ENCODE peak calls at places on chromosomes 7 and 10, in four cellular contexts. J is H1, V is HepG2, Q is K562. S is an unnamed sample.

GRCh38 chr7:131225619-131226101 is 102.0 kb upstream of the MKLN1 start:
- DNase-seq in J (no peak), V (peak; percentile 27), Q (no peak), S (no peak)

GRCh38 chr7:78307892-78308291 is 509.3 kb downstream of the PHTF2 start:
- DNase-seq in J (no peak), V (no peak), Q (no peak), S (no peak)

GRCh38 chr7:105131033-105131656 is 117.1 kb downstream of the KMT2E start:
- DNase-seq in J (no peak), V (no peak), Q (peak; percentile 85), S (peak; percentile 38)

GRCh38 chr10:6215683-6216484 is 13.2 kb downstream of the PFKFB3 start:
- DNase-seq in J (no peak), V (no peak), Q (no peak), S (no peak)

GRCh38 chr10:83685458-83685857 is 453.9 kb upstream of the GHITM start:
- DNase-seq in J (no peak), V (no peak), Q (no peak), S (no peak)

GRCh38 chr10:5563991-5564536 is 39.3 kb downstream of the CALML3 start:
- DNase-seq in J (no peak), V (no peak), Q (peak; percentile 42), S (no peak)

GRCh38 chr10:93458821-93459257 is 23.3 kb downstream of the MYOF start:
- DNase-seq in J (no peak), V (peak; percentile 55), Q (no peak), S (no peak)

GRCh38 chr7:141950796-141951195 is 4.0 kb upstream of the CLEC5A start:
- DNase-seq in J (no peak), V (no peak), Q (no peak), S (no peak)

GRCh38 chr10:80504158-80504811 is 33.4 kb upstream of the SH2D4B start:
- DNase-seq in J (no peak), V (no peak), Q (peak; percentile 83), S (no peak)

GRCh38 chr10:61896854-61897661 is 4.4 kb upstream of the ARID5B start:
- DNase-seq in J (peak; percentile 79), V (peak; percentile 74), Q (peak; percentile 89), S (peak; percentile 85)

GRCh38 chr7:39700932-39701331 is 77.6 kb downstream of the RALA start:
- DNase-seq in J (no peak), V (no peak), Q (no peak), S (no peak)

GRCh38 chr10:86851329-86852207 is 95.1 kb downstream of the BMPR1A start:
- DNase-seq in J (no peak), V (no peak), Q (no peak), S (no peak)
- TF ChIP-seq CEBPB in J (no peak), V (no peak), Q (no peak), S (no peak)

GRCh38 chr7:12594122-12594897 is 23.8 kb downstream of the SCIN start:
- DNase-seq in J (no peak), V (no peak), Q (no peak), S (no peak)
- TF ChIP-seq TAF1 in J (no peak), V (no peak), Q (no peak), S (no peak)

GRCh38 chr10:95438781-95439180 is 122.4 kb downstream of the SORBS1 start:
- DNase-seq in J (no peak), V (no peak), Q (no peak), S (no peak)

GRCh38 chr10:95442341-95442740 is 118.8 kb downstream of the SORBS1 start:
- DNase-seq in J (no peak), V (no peak), Q (no peak), S (no peak)

GRCh38 chr10:95441547-95441923 is 119.6 kb downstream of the SORBS1 start:
- DNase-seq in J (no peak), V (no peak), Q (no peak), S (no peak)

GRCh38 chr10:95440326-95440725 is 120.8 kb downstream of the SORBS1 start:
- DNase-seq in J (no peak), V (no peak), Q (no peak), S (no peak)

DNA sequence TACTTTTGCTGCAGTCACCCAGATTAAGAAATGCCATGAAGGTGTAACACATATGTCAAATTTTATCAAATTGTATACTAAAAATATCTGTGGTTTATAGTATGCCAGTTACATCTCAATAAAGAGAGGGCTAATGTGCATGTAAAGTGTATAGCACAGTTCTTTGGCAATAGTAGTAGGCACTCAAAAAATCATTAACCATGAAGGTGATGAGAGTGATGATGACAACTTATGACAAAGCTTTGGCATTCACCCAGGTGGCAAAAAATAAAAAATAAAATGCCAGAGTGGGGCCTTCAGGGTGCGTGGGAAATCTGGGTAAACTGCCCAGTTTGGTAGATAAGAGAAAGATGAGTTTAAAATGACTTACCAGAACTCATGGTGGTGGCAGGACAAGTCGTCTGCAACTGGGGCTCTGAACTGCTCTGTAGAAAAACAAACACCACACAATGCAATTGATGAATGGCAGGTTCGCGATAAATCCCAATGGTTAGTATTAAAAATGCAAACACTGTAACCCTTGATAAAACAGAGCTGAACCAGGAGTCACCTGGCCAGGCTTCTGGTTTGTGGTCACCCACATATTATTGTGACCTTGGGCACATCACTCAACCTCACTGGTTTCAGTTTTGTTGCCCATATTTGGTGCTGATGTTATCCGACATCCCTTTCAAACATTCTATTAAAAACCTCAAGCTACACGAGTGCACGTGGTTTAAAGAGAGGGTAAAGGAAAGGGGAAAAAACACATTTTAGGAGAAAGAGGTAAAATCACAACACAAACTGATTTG is 120.2 kb downstream of the SORBS1 start:
- DNase-seq in J (no peak), V (peak; percentile 43), Q (no peak), S (peak; percentile 36)
- TF ChIP-seq CEBPB in J (no peak), V (no peak), Q (no peak), S (no peak)

DNA sequence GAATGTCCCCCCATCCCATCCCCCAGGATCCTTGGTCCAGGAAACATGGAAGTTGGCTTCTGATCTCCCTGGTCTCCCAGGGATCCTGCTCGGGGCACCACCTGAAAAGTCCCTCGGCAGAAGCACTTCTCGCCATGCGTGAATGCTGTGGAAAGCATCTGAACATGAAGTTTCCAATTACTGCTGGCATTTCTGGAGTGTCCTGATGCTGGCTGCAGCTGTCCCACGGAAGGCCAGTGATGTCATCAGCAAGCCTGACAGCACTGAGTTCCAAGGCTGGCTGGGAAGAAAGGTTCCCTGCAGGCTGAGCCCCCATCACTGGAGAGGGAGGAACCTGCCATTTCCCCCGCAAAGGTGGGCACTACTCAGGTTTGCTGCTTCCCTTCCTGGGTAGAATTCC is 71.4 kb downstream of the KCNMA1 start:
- DNase-seq in J (no peak), V (no peak), Q (no peak), S (no peak)
- TF ChIP-seq TAF1 in J (no peak), V (no peak), Q (no peak), S (no peak)

DNA sequence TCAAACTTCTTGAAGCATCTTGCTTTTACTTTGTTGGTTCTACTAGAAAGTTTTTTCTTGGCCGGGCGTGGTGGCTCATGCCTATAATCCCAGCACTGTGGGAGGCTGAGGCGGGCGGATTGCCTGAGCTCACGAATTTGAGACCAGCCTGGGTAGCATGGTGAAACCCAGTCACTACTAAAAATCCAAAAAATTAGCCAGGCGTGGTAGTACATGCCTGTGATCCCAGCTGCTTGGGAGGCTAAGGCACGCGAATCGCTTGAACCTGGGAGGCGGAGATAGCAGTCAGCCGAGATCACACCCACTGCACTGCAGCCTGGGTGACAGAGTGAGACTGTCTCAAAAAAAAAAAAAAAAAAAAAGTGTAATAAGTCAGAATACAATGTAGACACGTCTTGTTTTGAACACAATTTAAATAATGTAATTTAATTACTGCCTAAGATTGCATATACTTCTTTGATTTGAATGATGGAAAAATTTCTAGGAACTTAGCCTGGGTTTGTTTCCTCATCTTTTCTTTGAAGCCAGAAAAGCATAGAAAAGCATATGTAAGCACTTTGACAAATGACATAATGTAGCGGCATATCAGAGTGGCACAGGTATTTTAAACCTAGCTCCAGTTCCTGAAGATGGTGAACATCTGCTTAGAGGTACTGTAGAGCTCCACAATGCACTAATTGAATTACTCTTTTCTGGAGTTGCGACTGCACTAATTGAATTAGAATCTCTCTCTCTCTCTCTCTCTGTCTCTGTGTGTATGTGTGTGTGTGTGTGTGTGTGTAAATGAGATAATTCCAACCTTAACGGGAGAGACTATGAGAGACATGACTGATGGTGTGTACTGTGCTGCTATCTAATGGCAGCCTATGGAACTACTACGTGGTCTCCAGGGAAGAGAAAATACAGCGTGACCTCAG is 87.8 kb downstream of the BTRC start:
- DNase-seq in J (no peak), V (peak; percentile 73), Q (peak; percentile 51), S (no peak)
- TF ChIP-seq CEBPB in J (no peak), V (no peak), Q (no peak), S (no peak)

GRCh38 chr7:30988346-30989005 is 24.7 kb downstream of the GHRHR start:
- DNase-seq in J (peak; percentile 66), V (no peak), Q (no peak), S (no peak)
- TF ChIP-seq TAF1 in J (no peak), V (no peak), Q (no peak), S (no peak)

GRCh38 chr7:100575206-100575631 is 1.5 kb upstream of the SAP25 start:
- DNase-seq in J (no peak), V (no peak), Q (peak; percentile 49), S (no peak)

GRCh38 chr7:100572949-100573675 is 588 bp downstream of the SAP25 start:
- DNase-seq in J (no peak), V (no peak), Q (no peak), S (no peak)

GRCh38 chr7:100574362-100575205 is 884 bp upstream of the SAP25 start:
- DNase-seq in J (no peak), V (no peak), Q (no peak), S (no peak)

GRCh38 chr7:100572281-100572948 is 1.3 kb downstream of the SAP25 start:
- DNase-seq in J (peak; percentile 52), V (no peak), Q (no peak), S (no peak)

GRCh38 chr7:100573691-100574361 is at the start of gene SAP25:
- DNase-seq in J (peak; percentile 84), V (no peak), Q (no peak), S (no peak)
- TF ChIP-seq CEBPB in J (no peak), V (no peak), Q (no peak), S (no peak)

GRCh38 chr10:14822879-14823755 is 14.7 kb downstream of the CDNF start:
- DNase-seq in J (no peak), V (peak; percentile 12), Q (no peak), S (no peak)
- TF ChIP-seq TAF1 in J (no peak), V (no peak), Q (no peak), S (no peak)

GRCh38 chr7:14288701-14289100 is 299.2 kb upstream of the ETV1 start:
- DNase-seq in J (no peak), V (no peak), Q (no peak), S (no peak)
- TF ChIP-seq CEBPB in J (no peak), V (no peak), Q (no peak), S (no peak)

DNA sequence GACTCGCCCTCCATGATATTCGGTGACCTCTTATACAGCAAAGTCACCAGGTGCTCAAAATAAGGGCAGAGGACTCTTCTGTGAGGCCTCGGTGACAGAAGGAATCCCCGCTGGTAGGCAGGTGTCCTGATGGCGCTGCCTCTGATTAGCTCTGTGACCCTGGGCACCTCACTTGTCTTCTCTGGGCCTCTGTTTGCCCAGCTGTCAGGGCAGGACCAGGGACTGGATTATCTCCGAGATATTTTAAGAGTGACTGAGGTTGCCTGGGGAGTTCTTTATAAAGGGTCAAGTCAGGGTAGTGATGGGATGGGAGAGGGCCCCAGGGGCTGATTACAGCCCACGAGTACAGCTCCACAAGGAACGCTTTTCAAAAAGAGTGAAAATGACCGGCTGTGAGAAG is 70.9 kb upstream of the SAMD8 start:
- DNase-seq in J (no peak), V (no peak), Q (no peak), S (no peak)
- TF ChIP-seq TAF1 in J (no peak), V (no peak), Q (no peak), S (no peak)